ENCODE peak calls at places on chromosomes 6 and 20, in four cellular contexts. Q, V, G and U are unnamed samples. For H3K27me3, the result is how much of the 10 kb centered on the place peaks cover.

GRCh38 chr6:45830441-45831139 is 185.1 kb downstream of the CLIC5 start:
- ATAC-seq in G (no peak), Q (no peak), V (no peak), U (no peak)

GRCh38 chr20:57397693-57398108 is 6.5 kb downstream of the RBM38 start:
- ATAC-seq in V (no peak), G (peak), Q (no peak), U (no peak)

GRCh38 chr6:159254186-159254585 is 85.0 kb downstream of the FNDC1 start:
- ATAC-seq in G (no peak), Q (no peak), V (no peak), U (no peak)

GRCh38 chr20:37919389-37920040 is 16.6 kb downstream of the VSTM2L start:
- ATAC-seq in V (no peak), Q (no peak), G (no peak), U (no peak)

GRCh38 chr20:19108181-19108580 is 104.3 kb upstream of the SLC24A3 start:
- ATAC-seq in V (no peak), G (no peak), Q (no peak), U (no peak)

GRCh38 chr6:96947055-96947454 is 22.5 kb downstream of the KLHL32 start:
- ATAC-seq in G (no peak), Q (no peak), V (no peak), U (no peak)

GRCh38 chr6:45722876-45723275 is 292.8 kb downstream of the CLIC5 start:
- ATAC-seq in V (no peak), G (no peak), Q (no peak), U (no peak)

GRCh38 chr20:53492212-53492611 is 101.4 kb downstream of the ZNF217 start:
- ATAC-seq in G (no peak), V (no peak), Q (no peak), U (no peak)

GRCh38 chr6:168555618-168556273 is 114.8 kb downstream of the SMOC2 start:
- ATAC-seq in Q (no peak), G (no peak), V (no peak), U (no peak)

GRCh38 chr20:22941550-22941949 is 93.6 kb upstream of the SSTR4 start:
- ATAC-seq in G (no peak), V (no peak), Q (no peak), U (no peak)

GRCh38 chr6:89073014-89073620 is 7.4 kb upstream of the PNRC1 start:
- ATAC-seq in G (peak), Q (peak), V (no peak), U (peak)

GRCh38 chr20:32534661-32535240 is 50.4 kb downstream of the NOL4L start:
- ATAC-seq in G (no peak), Q (no peak), V (no peak), U (no peak)

GRCh38 chr6:6494677-6495076 is 93.8 kb upstream of the LY86 start:
- ATAC-seq in G (peak), Q (peak), V (no peak), U (no peak)

GRCh38 chr6:29980501-29980900 is 38.2 kb downstream of the HLA-A start:
- ATAC-seq in V (no peak), Q (no peak), G (no peak), U (no peak)

GRCh38 chr20:47296950-47297349 is 59.5 kb downstream of the ZMYND8 start:
- ATAC-seq in G (peak), Q (peak), V (no peak), U (no peak)

GRCh38 chr6:99338188-99338587 is 11.3 kb downstream of the FAXC start:
- ATAC-seq in G (no peak), V (no peak), Q (no peak), U (no peak)

GRCh38 chr6:125888989-125889656 is 67.4 kb upstream of the HINT3 start:
- ATAC-seq in G (peak), V (peak), Q (peak), U (no peak)

GRCh38 chr6:15274696-15275387 is 29.0 kb downstream of the JARID2 start:
- ATAC-seq in Q (peak), V (no peak), G (peak), U (no peak)

GRCh38 chr20:59390437-59390836 is 90.0 kb downstream of the EDN3 start:
- ATAC-seq in V (no peak), G (no peak), Q (no peak), U (no peak)

GRCh38 chr6:113495521-113495920 is 361.6 kb upstream of the MARCKS start:
- ATAC-seq in V (no peak), G (peak), Q (no peak), U (no peak)

GRCh38 chr6:106981901-106982300 is 7.4 kb upstream of the CD24 start:
- ATAC-seq in V (no peak), Q (no peak), G (no peak), U (no peak)

GRCh38 chr6:157778719-157779118 is 44.3 kb upstream of the SNX9 start:
- ATAC-seq in Q (no peak), V (no peak), G (no peak), U (no peak)

GRCh38 chr6:5086294-5086890 is 1.3 kb downstream of the PPP1R3G start:
- ATAC-seq in Q (no peak), V (no peak), G (no peak), U (no peak)

GRCh38 chr6:5083813-5084191 is 1.3 kb upstream of the PPP1R3G start:
- ATAC-seq in G (no peak), Q (no peak), V (no peak), U (no peak)

GRCh38 chr6:5084192-5084786 is 852 bp upstream of the PPP1R3G start:
- ATAC-seq in Q (peak), V (peak), G (peak), U (peak)

GRCh38 chr6:5085638-5086293 is 625 bp downstream of the PPP1R3G start:
- ATAC-seq in Q (no peak), V (no peak), G (peak), U (peak)

GRCh38 chr6:5084787-5085637 is at the start of gene PPP1R3G:
- ATAC-seq in G (peak), V (peak), Q (peak), U (peak)
- TF ChIP-seq POLR2A in G (no peak), V (no peak), Q (no peak), U (no peak)

DNA sequence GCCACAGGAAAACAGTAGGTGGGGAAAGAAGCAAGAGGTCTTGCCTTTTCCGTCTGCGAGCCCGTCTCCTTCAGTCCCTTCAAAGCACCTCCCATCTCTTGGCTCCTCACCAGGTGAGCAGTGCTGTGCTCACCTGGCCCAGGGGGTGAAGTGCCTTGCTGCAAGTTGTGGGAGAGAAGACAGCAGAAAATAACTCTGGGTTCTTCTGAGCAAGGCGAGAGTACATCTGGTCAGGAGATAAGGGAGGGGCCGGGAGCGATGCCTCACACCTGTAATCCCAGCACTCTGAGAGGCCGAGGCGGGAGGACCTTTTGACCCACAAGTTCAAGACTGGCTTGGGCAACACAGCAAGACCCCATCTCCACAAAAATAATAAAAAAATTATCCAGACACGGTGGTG is 35.6 kb upstream of the TGM3 start:
- ATAC-seq in G (no peak), V (no peak), Q (no peak), U (no peak)
- H3K27me3 ChIP-seq in G (under half), V (under half), Q (under half), U (under half)

DNA sequence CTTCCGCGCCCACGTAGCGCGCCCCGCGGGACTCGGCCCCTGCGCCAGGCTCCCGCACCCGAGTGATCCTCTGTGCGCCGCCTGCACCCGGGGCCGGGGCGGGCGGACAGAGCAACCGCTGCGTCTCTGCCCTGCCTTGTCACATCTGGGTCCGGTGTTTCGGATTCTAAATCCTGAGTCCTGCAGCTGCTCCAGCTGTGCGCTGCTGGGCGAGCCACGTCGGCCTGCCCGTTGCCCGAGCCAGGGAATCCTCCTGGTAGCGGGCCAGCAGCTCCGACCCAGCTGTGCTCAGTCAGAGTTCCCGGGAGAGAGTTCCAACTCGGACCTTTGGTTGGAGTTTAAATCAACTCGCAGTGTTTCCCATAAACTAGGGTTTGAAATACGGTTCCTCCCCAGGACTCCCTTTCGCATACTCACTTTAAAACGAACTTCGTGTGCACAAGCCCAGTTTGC is 268 bp upstream of the PDE10A start:
- ATAC-seq in V (peak), G (peak), Q (no peak), U (peak)
- TF ChIP-seq POLR2A in V (no peak), G (no peak), Q (no peak), U (no peak)

DNA sequence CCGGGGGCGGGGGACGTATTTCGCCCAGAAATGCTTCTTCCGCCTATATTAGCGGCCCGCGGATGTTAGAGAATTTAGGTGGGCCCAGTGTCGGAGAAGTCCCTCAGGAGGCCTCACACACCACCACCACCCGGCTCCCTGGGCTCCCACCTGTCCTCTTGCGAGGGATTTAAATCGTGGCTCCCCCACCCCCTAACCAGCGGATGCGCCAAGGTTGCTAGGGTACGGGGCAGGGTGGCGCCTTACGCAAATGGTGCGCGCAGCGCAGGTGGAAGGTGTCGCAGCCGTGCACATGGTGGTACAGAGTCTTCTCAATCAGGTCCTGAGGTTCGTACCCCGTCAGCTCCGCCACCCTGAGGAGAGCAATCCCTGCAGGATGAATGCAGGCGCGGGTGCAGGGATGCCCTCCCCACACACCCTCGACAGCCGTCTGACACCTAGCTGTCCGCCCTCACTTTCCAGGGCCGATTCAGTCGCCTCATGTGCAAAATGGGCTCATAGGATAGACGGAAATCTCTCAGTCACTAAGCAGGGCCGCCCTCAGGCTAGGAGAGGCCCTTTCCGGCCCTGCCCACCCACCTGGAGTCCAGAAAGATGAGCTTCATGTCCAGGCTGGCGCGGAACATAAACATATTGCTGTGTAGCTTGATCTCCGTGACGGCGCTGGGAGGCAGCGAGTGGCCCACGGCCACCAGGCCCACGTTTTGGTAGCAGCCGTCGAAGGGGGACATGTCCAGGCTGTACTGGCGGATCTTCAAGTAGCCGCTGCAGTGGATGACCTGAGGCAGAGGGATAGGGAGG is 16.6 kb downstream of the SIM1 start:
- ATAC-seq in G (no peak), Q (no peak), V (no peak), U (no peak)
- H3K27me3 ChIP-seq in G (under half), Q (under half), V (under half), U (half or more)